ENCODE peak calls at places on chromosomes 4 and X, in six cellular contexts. I, O, R, K, C and L are unnamed samples.

GRCh38 chrX:23896983-23897382 is 10.8 kb downstream of the APOO start:
- DNase-seq in O (no peak), R (no peak), K (no peak), I (no peak), C (no peak), L (no peak)

GRCh38 chrX:94361241-94361640 is 687.2 kb downstream of the FAM133A start:
- DNase-seq in I (no peak), R (no peak), C (no peak), O (no peak), K (no peak), L (no peak)

GRCh38 chr4:72531322-72531721 is 37.7 kb downstream of the ADAMTS3 start:
- DNase-seq in I (no peak), K (no peak), R (no peak), C (no peak), O (no peak), L (no peak)

GRCh38 chr4:41638203-41638602 is 100.2 kb downstream of the LIMCH1 start:
- DNase-seq in O (no peak), I (no peak), R (no peak), C (no peak), K (no peak), L (no peak)

GRCh38 chr4:154939851-154940250 is 158.8 kb downstream of the RBM46 start:
- DNase-seq in K (no peak), R (no peak), O (no peak), I (no peak), C (no peak), L (no peak)

GRCh38 chr4:133720001-133720400 is 481.6 kb downstream of the PABPC4L start:
- DNase-seq in O (no peak), K (no peak), R (peak; percentile 1), I (no peak), C (no peak), L (no peak)

GRCh38 chrX:75603833-75604232 is 81.0 kb upstream of the ZDHHC15 start:
- DNase-seq in O (peak; percentile 4), R (peak; percentile 19), K (peak; percentile 4), C (peak; percentile 40), I (no peak), L (no peak)

GRCh38 chr4:6873291-6873690 is 36.3 kb upstream of the TBC1D14 start:
- DNase-seq in C (peak; percentile 23), R (peak; percentile 35), I (no peak), K (no peak), O (no peak), L (no peak)

GRCh38 chr4:77758804-77759203 is 60.4 kb downstream of the CNOT6L start:
- DNase-seq in K (no peak), R (no peak), O (no peak), I (no peak), C (no peak), L (no peak)

GRCh38 chr4:33930497-33930896 is 2313.8 kb downstream of the ARAP2 start:
- DNase-seq in K (no peak), O (no peak), C (peak; percentile 5), R (peak; percentile 13), I (no peak), L (no peak)

GRCh38 chr4:76246025-76246424 is 5.5 kb upstream of the FAM47E start:
- DNase-seq in C (no peak), K (no peak), O (no peak), R (no peak), I (no peak), L (no peak)

GRCh38 chrX:17738002-17738713 is 865 bp downstream of the SCML1 start:
- DNase-seq in I (peak; percentile 80), O (peak; percentile 4), C (peak; percentile 49), K (peak; percentile 12), R (peak; percentile 5), L (peak; percentile 48)

GRCh38 chr4:186724048-186724860 is 598 bp upstream of the FAT1 start:
- DNase-seq in K (peak; percentile 42), C (peak; percentile 76), R (peak; percentile 81), I (peak; percentile 88), O (peak; percentile 27), L (no peak)

GRCh38 chr4:78659264-78659663 is 107.7 kb downstream of the ANXA3 start:
- DNase-seq in R (peak; percentile 79), I (no peak), K (peak; percentile 18), O (no peak), C (no peak), L (no peak)

GRCh38 chrX:19593684-19594083 is 78.4 kb upstream of the MAP3K15 start:
- DNase-seq in R (peak; percentile 69), O (peak; percentile 16), C (peak; percentile 74), I (no peak), K (peak; percentile 25), L (peak; percentile 7)

GRCh38 chr4:81198151-81198550 is 16.9 kb downstream of the PRKG2 start:
- DNase-seq in I (no peak), O (no peak), R (no peak), C (no peak), K (no peak), L (no peak)

GRCh38 chr4:139286186-139286698 is 6.2 kb upstream of the MGARP start:
- DNase-seq in O (no peak), K (no peak), R (no peak), I (no peak), C (no peak), L (no peak)

GRCh38 chr4:123866796-123867195 is 470.2 kb downstream of the SPRY1 start:
- DNase-seq in O (no peak), I (no peak), R (no peak), C (no peak), K (no peak), L (no peak)

GRCh38 chr4:95742179-95742578 is 97.7 kb upstream of the PDHA2 start:
- DNase-seq in I (no peak), O (no peak), C (no peak), K (no peak), R (no peak), L (no peak)

GRCh38 chr4:138062929-138063328 is 179.2 kb downstream of the SLC7A11 start:
- DNase-seq in I (no peak), C (peak; percentile 67), O (peak; percentile 53), R (peak; percentile 60), K (no peak), L (no peak)

GRCh38 chr4:174154455-174154854 is 129.0 kb downstream of the FBXO8 start:
- DNase-seq in C (peak; percentile 89), R (peak; percentile 69), K (no peak), I (no peak), O (peak; percentile 81), L (peak; percentile 16)

GRCh38 chr4:71456841-71457240 is 118.0 kb downstream of the SLC4A4 start:
- DNase-seq in I (no peak), C (peak; percentile 97), R (peak; percentile 72), O (peak; percentile 90), K (peak; percentile 13), L (no peak)

GRCh38 chrX:40157228-40158035 is 59.7 kb upstream of the BCOR start:
- DNase-seq in C (no peak), I (no peak), K (no peak), O (no peak), R (no peak), L (no peak)

DNA sequence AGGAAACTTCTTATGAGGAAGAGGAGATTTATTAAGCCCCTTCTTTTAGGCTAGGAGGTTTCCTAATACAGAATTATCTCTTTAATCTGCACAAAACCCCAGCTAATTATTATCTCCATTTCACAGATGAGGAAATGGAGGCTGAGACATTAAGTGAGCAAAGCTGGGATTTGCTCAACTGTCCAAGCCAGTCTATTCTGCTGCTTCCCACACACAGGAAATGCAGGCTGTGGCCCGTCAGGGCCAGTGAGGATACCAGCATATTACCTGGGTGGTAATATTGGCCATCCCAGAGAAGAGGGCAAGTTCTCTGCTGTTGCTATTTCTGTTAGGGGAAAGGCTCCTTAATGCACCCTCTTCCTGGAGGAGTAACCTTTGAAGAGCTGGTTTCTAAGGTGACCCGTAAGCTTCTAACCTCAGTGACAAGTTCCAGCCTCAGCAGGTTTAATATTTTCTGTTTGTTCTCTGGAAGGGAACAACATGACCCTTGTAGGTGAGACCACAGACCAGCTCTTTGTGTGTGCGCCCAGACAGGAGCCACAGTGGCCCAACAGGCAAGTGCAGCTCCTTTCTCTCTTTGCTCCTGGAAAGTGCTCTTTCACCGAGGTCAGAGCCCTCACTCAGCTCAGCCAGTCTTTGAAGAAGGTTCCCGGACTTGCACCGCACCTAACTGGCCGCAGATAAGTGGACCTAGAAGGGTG is 35.6 kb downstream of the TBC1D9 start:
- DNase-seq in K (no peak), R (no peak), O (no peak), I (no peak), C (no peak), L (no peak)
- H3K4me3 ChIP-seq in K (no peak overlapping the region), R (no peak overlapping the region), O (no peak overlapping the region), I (no peak overlapping the region), C (no peak overlapping the region), L (peak overlapping the region; percentile 11)

GRCh38 chr4:143555676-143556075 is 42.2 kb downstream of the SMARCA5 start:
- DNase-seq in K (no peak), O (no peak), I (no peak), R (peak; percentile 4), C (no peak), L (no peak)

GRCh38 chr4:143559757-143560147 is 46.2 kb downstream of the SMARCA5 start:
- DNase-seq in I (no peak), R (peak; percentile 3), O (no peak), C (peak; percentile 45), K (no peak), L (no peak)

GRCh38 chr4:143558286-143558685 is 44.8 kb downstream of the SMARCA5 start:
- DNase-seq in O (no peak), K (no peak), C (peak; percentile 6), R (no peak), I (no peak), L (no peak)

GRCh38 chr4:143554728-143555597 is 41.5 kb downstream of the SMARCA5 start:
- DNase-seq in R (no peak), I (no peak), C (no peak), O (no peak), K (no peak), L (no peak)

GRCh38 chr4:143558823-143559756 is 45.6 kb downstream of the SMARCA5 start:
- DNase-seq in K (peak; percentile 69), R (peak; percentile 76), C (peak; percentile 90), O (peak; percentile 24), I (peak; percentile 89), L (no peak)
- H3K4me3 ChIP-seq in K (peak overlapping the region; percentile 48), R (peak overlapping the region; percentile 22), C (peak overlapping the region; percentile 77), O (peak overlapping the region; percentile 63), I (peak overlapping the region; percentile 52), L (peak overlapping the region; percentile 37)

GRCh38 chrX:37905436-37906147 is 58.2 kb upstream of the DYNLT3 start:
- DNase-seq in O (peak; percentile 12), K (no peak), C (peak; percentile 23), R (peak; percentile 28), I (peak; percentile 76), L (peak; percentile 59)
- H3K4me3 ChIP-seq in O (peak overlapping the region; percentile 40), K (no peak overlapping the region), C (peak overlapping the region; percentile 32), R (peak overlapping the region; percentile 23), I (no peak overlapping the region), L (peak overlapping the region; percentile 16)

GRCh38 chr4:43008793-43009192 is 116.3 kb downstream of the GRXCR1 start:
- DNase-seq in I (no peak), O (no peak), C (no peak), K (no peak), R (no peak), L (no peak)
- H3K4me3 ChIP-seq in I (no peak overlapping the region), O (no peak overlapping the region), C (no peak overlapping the region), K (no peak overlapping the region), R (no peak overlapping the region), L (no peak overlapping the region)